ENCODE peak calls at places on chromosomes 6 and 20, in ten cellular contexts. M is retinal pigment epithelial cell, Q is brain microvascular endothelial cell, H is A549, F is pancreas, W is mucosa of descending colon, V is GM10248, G is neural progenitor cell, K is GM23338, X is left ventricle myocardium inferior. I is an unnamed sample.

GRCh38 chr6:121998631-121999030 is 400.8 kb upstream of the HSF2 start:
- DNase-seq in M (no peak), Q (no peak), H (no peak), F (no peak), W (no peak), V (no peak), G (no peak), K (no peak), X (no peak), I (no peak)

GRCh38 chr6:134768936-134769335 is 181.0 kb downstream of the ALDH8A1 start:
- DNase-seq in M (no peak), Q (no peak), H (no peak), F (no peak), W (no peak), V (no peak), G (no peak), K (no peak), X (no peak), I (no peak)

GRCh38 chr6:52568320-52568719 is 8.5 kb downstream of the TRAM2 start:
- DNase-seq in M (no peak), Q (no peak), H (no peak), F (no peak), W (no peak), V (no peak), G (no peak), K (no peak), X (no peak), I (no peak)

GRCh38 chr6:154653853-154654252 is 79.4 kb upstream of the SCAF8 start:
- DNase-seq in M (peak; percentile 39), Q (peak; percentile 89), H (peak; percentile 62), F (no peak), W (no peak), V (no peak), G (no peak), K (no peak), X (no peak), I (peak; percentile 51)

GRCh38 chr6:70839286-70840266 is 117.3 kb downstream of the B3GAT2 start:
- DNase-seq in M (no peak), Q (no peak), H (no peak), F (no peak), W (no peak), V (no peak), G (no peak), K (no peak), X (no peak), I (no peak)

GRCh38 chr6:132919028-132919427 is 104.7 kb downstream of the RPS12 start:
- DNase-seq in M (no peak), Q (peak; percentile 17), H (no peak), F (no peak), W (no peak), V (no peak), G (no peak), K (peak; percentile 18), X (no peak), I (no peak)

GRCh38 chr20:55774628-55775027 is 230.7 kb downstream of the CBLN4 start:
- DNase-seq in M (no peak), Q (no peak), H (no peak), F (no peak), W (no peak), V (no peak), G (no peak), K (no peak), X (no peak), I (no peak)

GRCh38 chr6:62707156-62707555 is 421.1 kb upstream of the KHDRBS2 start:
- DNase-seq in M (no peak), Q (no peak), H (no peak), F (no peak), W (no peak), V (no peak), G (no peak), K (peak; percentile 29), X (no peak), I (no peak)

GRCh38 chr6:107977283-107977682 is 19.3 kb upstream of the SEC63 start:
- DNase-seq in M (no peak), Q (peak; percentile 18), H (peak; percentile 42), F (no peak), W (no peak), V (no peak), G (peak; percentile 30), K (peak; percentile 70), X (no peak), I (no peak)
- TF ChIP-seq CTCF in M (peak; percentile 58), Q (peak; percentile 47), H (peak; percentile 58), F (peak; percentile 17), W (no peak), V (no peak), G (peak; percentile 62), K (peak; percentile 59), X (peak; percentile 46), I (peak; percentile 44)

GRCh38 chr20:57051096-57051495 is 215.3 kb downstream of the BMP7 start:
- DNase-seq in M (no peak), Q (no peak), H (no peak), F (no peak), W (no peak), V (no peak), G (no peak), K (no peak), X (no peak), I (no peak)

GRCh38 chr20:57043669-57044268 is 222.7 kb downstream of the BMP7 start:
- DNase-seq in M (no peak), Q (no peak), H (no peak), F (no peak), W (no peak), V (no peak), G (no peak), K (no peak), X (no peak), I (no peak)

GRCh38 chr20:57048027-57048869 is 218.2 kb downstream of the BMP7 start:
- DNase-seq in M (peak; percentile 2), Q (peak; percentile 42), H (peak; percentile 81), F (peak; percentile 33), W (no peak), V (peak; percentile 66), G (peak; percentile 80), K (peak; percentile 76), X (no peak), I (peak; percentile 49)

GRCh38 chr20:57049298-57049697 is 217.1 kb downstream of the BMP7 start:
- DNase-seq in M (no peak), Q (no peak), H (no peak), F (no peak), W (no peak), V (no peak), G (no peak), K (no peak), X (no peak), I (no peak)

GRCh38 chr20:57047281-57048026 is 219.0 kb downstream of the BMP7 start:
- DNase-seq in M (no peak), Q (no peak), H (peak; percentile 59), F (no peak), W (no peak), V (no peak), G (no peak), K (no peak), X (no peak), I (no peak)
- TF ChIP-seq CTCF in M (peak; percentile 23), Q (peak; percentile 58), H (peak; percentile 35), F (no peak), W (no peak), V (no peak), G (peak; percentile 6), K (peak; percentile 17), X (no peak), I (peak; percentile 14)

DNA sequence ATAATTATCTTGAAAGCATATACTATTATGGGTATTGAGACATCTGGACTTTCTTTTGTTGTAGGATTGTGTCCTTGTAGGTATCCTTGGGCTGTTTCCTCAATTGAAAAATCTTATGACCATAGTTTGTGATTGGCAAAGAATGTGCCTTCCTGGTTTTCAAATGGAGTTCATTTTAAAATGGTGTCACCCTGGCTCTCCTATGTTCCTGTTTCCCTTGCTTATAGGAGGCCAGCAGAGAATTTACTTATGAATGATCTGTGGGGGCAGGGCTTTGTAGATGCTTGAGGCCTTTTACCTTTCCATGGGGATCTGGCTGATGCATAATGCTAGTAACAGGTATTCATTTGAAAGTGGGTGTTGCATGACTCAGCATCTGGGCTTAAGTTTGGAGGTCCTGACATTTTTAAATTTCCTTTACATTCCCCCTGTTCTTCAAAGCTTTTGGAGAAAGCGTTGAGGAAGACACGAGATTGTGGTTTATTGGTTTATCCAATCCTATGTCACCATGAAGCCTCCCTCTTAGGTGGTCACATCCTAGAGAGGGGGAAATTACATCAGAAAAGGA is 135.0 kb upstream of the PROKR2 start:
- DNase-seq in M (no peak), Q (no peak), H (no peak), F (no peak), W (no peak), V (no peak), G (no peak), K (no peak), X (no peak), I (no peak)
- TF ChIP-seq CTCF in M (no peak), Q (no peak), H (no peak), F (no peak), W (no peak), V (no peak), G (no peak), K (no peak), X (no peak), I (no peak)

GRCh38 chr20:37537505-37537904 is 9.8 kb upstream of the BLCAP start:
- DNase-seq in M (no peak), Q (no peak), H (no peak), F (no peak), W (no peak), V (no peak), G (no peak), K (no peak), X (no peak), I (no peak)

GRCh38 chr20:37531856-37532255 is 4.2 kb upstream of the BLCAP start:
- DNase-seq in M (no peak), Q (no peak), H (no peak), F (no peak), W (no peak), V (no peak), G (no peak), K (no peak), X (no peak), I (no peak)

GRCh38 chr20:37535443-37536132 is 7.9 kb upstream of the BLCAP start:
- DNase-seq in M (no peak), Q (no peak), H (no peak), F (no peak), W (no peak), V (no peak), G (no peak), K (no peak), X (no peak), I (no peak)

GRCh38 chr20:37533154-37533715 is 5.6 kb upstream of the BLCAP start:
- DNase-seq in M (no peak), Q (no peak), H (no peak), F (no peak), W (no peak), V (no peak), G (no peak), K (no peak), X (no peak), I (no peak)

DNA sequence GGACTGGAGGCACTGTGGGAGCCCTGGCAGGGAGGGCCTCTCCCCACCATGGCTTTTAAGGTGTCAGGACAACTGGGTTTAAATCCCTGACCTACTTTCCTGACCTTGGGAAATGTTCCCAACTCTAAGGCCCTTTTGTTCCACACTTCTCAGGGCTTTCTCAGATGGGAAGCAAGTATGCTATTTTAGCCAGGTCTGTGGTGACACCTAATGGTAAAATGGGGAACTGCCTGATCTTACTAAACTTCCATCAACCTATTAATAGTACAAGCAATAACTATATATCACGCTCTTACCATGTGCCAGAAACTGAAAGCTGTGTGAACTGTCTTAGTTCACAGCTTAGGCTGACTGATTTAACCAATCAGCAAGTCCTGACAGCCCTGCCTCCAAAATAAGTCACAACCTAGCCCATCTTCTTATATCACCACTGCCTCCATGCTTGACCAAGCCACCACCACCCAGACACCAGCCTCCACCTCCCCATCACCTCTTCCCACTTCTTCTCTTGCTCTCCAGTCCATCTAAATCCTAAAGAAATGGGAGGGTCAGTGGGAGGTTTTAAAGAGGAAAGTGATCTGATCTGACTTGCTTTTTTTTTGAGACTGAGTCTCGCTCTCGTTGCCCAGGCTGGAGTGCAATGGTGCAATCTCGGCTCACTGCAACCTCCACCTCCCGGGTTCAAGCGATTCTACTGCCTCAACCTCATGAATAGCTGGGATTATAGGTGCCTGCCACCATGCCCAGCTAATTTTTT is 6.9 kb upstream of the BLCAP start:
- DNase-seq in M (peak; percentile 51), Q (peak; percentile 86), H (peak; percentile 79), F (peak; percentile 73), W (no peak), V (peak; percentile 77), G (peak; percentile 86), K (peak; percentile 88), X (no peak), I (peak; percentile 51)
- TF ChIP-seq CTCF in M (peak; percentile 80), Q (peak; percentile 76), H (peak; percentile 92), F (peak; percentile 74), W (peak; percentile 81), V (peak; percentile 68), G (peak; percentile 94), K (peak; percentile 91), X (peak; percentile 93), I (peak; percentile 78)

I was measured in AG09319.